ENCODE peak calls at places on chromosome 16, in five cellular contexts. S, P, J, Y and H are unnamed samples.

GRCh38 chr16:56279132-56279531 is 87.8 kb downstream of the GNAO1 start:
- DNase-seq in S (no peak), P (no peak), J (peak; percentile 66), Y (no peak), H (peak; percentile 67)

GRCh38 chr16:60740033-60740696 is 1296.1 kb downstream of the CDH8 start:
- DNase-seq in S (no peak), P (no peak), J (no peak), Y (no peak), H (no peak)

GRCh38 chr16:49597796-49598195 is 224.2 kb downstream of the C16orf78 start:
- DNase-seq in S (no peak), P (no peak), J (no peak), Y (no peak), H (no peak)

GRCh38 chr16:19864566-19864965 is 20.1 kb downstream of the GPRC5B start:
- DNase-seq in S (no peak), P (no peak), J (no peak), Y (no peak), H (no peak)

GRCh38 chr16:85798901-85799496 is 345 bp downstream of the EMC8 start:
- DNase-seq in S (no peak), P (peak; percentile 46), J (no peak), Y (peak; percentile 56), H (peak; percentile 40)

GRCh38 chr16:520847-521246 is 6.7 kb upstream of the CAPN15 start:
- DNase-seq in S (no peak), P (no peak), J (no peak), Y (no peak), H (no peak)

GRCh38 chr16:30778549-30779244 is 8.3 kb downstream of the ZNF629 start:
- DNase-seq in S (no peak), P (no peak), J (no peak), Y (no peak), H (no peak)

GRCh38 chr16:25689137-25689836 is 2.5 kb upstream of the HS3ST4 start:
- DNase-seq in S (no peak), P (no peak), J (no peak), Y (no peak), H (no peak)

GRCh38 chr16:19375561-19376158 is 42.0 kb upstream of the TMC5 start:
- DNase-seq in S (peak; percentile 38), P (no peak), J (no peak), Y (peak; percentile 77), H (peak; percentile 21)